ENCODE peak calls at places on chromosomes 16 and 17, in nine cellular contexts. G is adrenal gland, M is NCI-H774, X is sigmoid colon, Z is foreskin keratinocyte, H is left kidney, W is HS-5, U is omental fat pad, Y is fibroblast of pulmonary artery. T is an unnamed sample.

GRCh38 chr17:50425682-50426471 is at the start of gene ACSF2:
- DNase-seq in G (peak), M (peak), X (peak), Z (no peak), H (peak), W (no peak), U (peak), Y (peak), T (peak)

GRCh38 chr17:63029520-63029919 is 63.5 kb downstream of the TANC2 start:
- DNase-seq in G (no peak), M (no peak), X (no peak), Z (peak), H (no peak), W (peak), U (no peak), Y (peak), T (no peak)

GRCh38 chr17:74736423-74737298 is at the start of gene RAB37:
- DNase-seq in G (peak), M (no peak), X (no peak), Z (no peak), H (peak), W (no peak), U (no peak), Y (no peak), T (peak)

GRCh38 chr17:80477647-80478478 is 1.5 kb upstream of the NPTX1 start:
- DNase-seq in G (peak), M (peak), X (peak), Z (no peak), H (peak), W (no peak), U (no peak), Y (peak), T (no peak)

GRCh38 chr17:1491406-1492248 is 859 bp downstream of the MYO1C start:
- DNase-seq in G (no peak), M (no peak), X (peak), Z (no peak), H (peak), W (no peak), U (no peak), Y (no peak), T (peak)

GRCh38 chr17:6768447-6768846 is 7.6 kb upstream of the FBXO39 start:
- DNase-seq in G (no peak), M (no peak), X (no peak), Z (no peak), H (no peak), W (no peak), U (no peak), Y (no peak), T (no peak)

GRCh38 chr17:67779098-67779672 is 46.1 kb upstream of the BPTF start:
- DNase-seq in G (peak), M (peak), X (peak), Z (no peak), H (peak), W (no peak), U (no peak), Y (peak), T (no peak)

GRCh38 chr16:165539-166374 is at the start of gene HBM:
- DNase-seq in G (no peak), M (no peak), X (no peak), Z (no peak), H (no peak), W (no peak), U (no peak), Y (no peak), T (no peak)

GRCh38 chr17:48728232-48729231 is at the start of gene HOXB13:
- DNase-seq in G (no peak), M (peak), X (peak), Z (no peak), H (peak), W (peak), U (no peak), Y (peak), T (peak)

GRCh38 chr16:83713597-83713996 is 94.2 kb upstream of the HSBP1 start:
- DNase-seq in G (no peak), M (no peak), X (no peak), Z (no peak), H (no peak), W (no peak), U (no peak), Y (no peak), T (peak)

GRCh38 chr16:7177875-7178274 is 154.8 kb upstream of the RBFOX1 start:
- DNase-seq in G (no peak), M (no peak), X (no peak), Z (no peak), H (no peak), W (no peak), U (no peak), Y (no peak), T (no peak)

GRCh38 chr16:31371619-31372484 is 16.9 kb downstream of the ITGAX start:
- DNase-seq in G (no peak), M (no peak), X (no peak), Z (no peak), H (peak), W (no peak), U (no peak), Y (no peak), T (no peak)

GRCh38 chr16:4968879-4969278 is 10.7 kb downstream of the SEC14L5 start:
- DNase-seq in G (no peak), M (no peak), X (no peak), Z (no peak), H (no peak), W (no peak), U (no peak), Y (no peak), T (no peak)

T was measured in SW480.